ENCODE peak calls at places on chromosomes 3 and 15, in four cellular contexts. O, R, V and Z are unnamed samples.

GRCh38 chr3:77081240-77081661 is 41.4 kb downstream of the ROBO2 start:
- DNase-seq in V (no peak), R (no peak), O (no peak), Z (no peak)

GRCh38 chr3:4794331-4794730 is 184.9 kb upstream of the BHLHE40 start:
- DNase-seq in V (no peak), R (no peak), O (no peak), Z (no peak)

GRCh38 chr15:43954181-43954621 is 127.4 kb downstream of the WDR76 start:
- DNase-seq in O (no peak), V (no peak), R (no peak), Z (no peak)

GRCh38 chr3:197801801-197802504 is 10.9 kb downstream of the LRCH3 start:
- DNase-seq in R (no peak), V (no peak), O (peak), Z (no peak)

GRCh38 chr3:4421121-4421520 is 45.9 kb downstream of the SUMF1 start:
- DNase-seq in V (no peak), O (no peak), R (no peak), Z (no peak)

GRCh38 chr3:129975332-129976090 is 991 bp downstream of the TRH start:
- DNase-seq in O (no peak), R (no peak), V (peak), Z (no peak)

GRCh38 chr15:69003971-69004370 is 10.5 kb upstream of the NOX5 start:
- DNase-seq in R (no peak), O (no peak), V (no peak), Z (peak)

GRCh38 chr3:14121859-14122258 is 2.8 kb downstream of the CHCHD4 start:
- DNase-seq in R (no peak), V (no peak), O (no peak), Z (peak)

GRCh38 chr3:77142636-77143035 is 102.7 kb downstream of the ROBO2 start:
- DNase-seq in O (no peak), V (no peak), R (no peak), Z (no peak)

GRCh38 chr3:160225181-160226025 is at the start of gene C3orf80:
- DNase-seq in O (no peak), V (peak), R (peak), Z (no peak)

GRCh38 chr3:145807990-145808389 is 353.0 kb downstream of the PLOD2 start:
- DNase-seq in O (no peak), R (no peak), V (no peak), Z (no peak)

GRCh38 chr3:66534304-66534703 is 33.5 kb upstream of the LRIG1 start:
- DNase-seq in O (no peak), V (no peak), R (no peak), Z (no peak)

GRCh38 chr3:188507244-188507720 is 353.3 kb downstream of the LPP start:
- DNase-seq in R (no peak), O (no peak), V (no peak), Z (no peak)

GRCh38 chr3:53677406-53677805 is 168.8 kb downstream of the CHDH start:
- DNase-seq in R (no peak), O (no peak), V (no peak), Z (peak)

GRCh38 chr15:70699873-70700272 is 63.5 kb downstream of the UACA start:
- DNase-seq in V (no peak), O (no peak), R (no peak), Z (no peak)

GRCh38 chr3:14791343-14791945 is 27.3 kb upstream of the FGD5 start:
- DNase-seq in O (peak), V (peak), R (no peak), Z (no peak)

GRCh38 chr3:5314897-5315296 is 127.4 kb downstream of the EDEM1 start:
- DNase-seq in R (no peak), O (no peak), V (no peak), Z (no peak)

GRCh38 chr15:74611341-74611740 is 4.3 kb upstream of the CLK3 start:
- DNase-seq in O (no peak), V (no peak), R (no peak), Z (no peak)

GRCh38 chr3:34998905-34999304 is 640.4 kb upstream of the ARPP21 start:
- DNase-seq in R (no peak), O (no peak), V (no peak), Z (no peak)

GRCh38 chr15:89704411-89704810 is 13.8 kb downstream of the WDR93 start:
- DNase-seq in V (no peak), R (no peak), O (no peak), Z (no peak)

GRCh38 chr15:29822100-29822684 is at the start of gene TJP1:
- DNase-seq in O (no peak), R (peak), V (no peak), Z (peak)

GRCh38 chr3:182357928-182358327 is 435.4 kb upstream of the ATP11B start:
- DNase-seq in O (no peak), V (no peak), R (no peak), Z (no peak)

GRCh38 chr3:71056327-71056726 is 527.2 kb downstream of the FOXP1 start:
- DNase-seq in O (no peak), R (no peak), V (no peak), Z (peak)

GRCh38 chr3:148008591-148008990 is 599.4 kb downstream of the ZIC1 start:
- DNase-seq in R (no peak), O (no peak), V (no peak), Z (no peak)

GRCh38 chr15:53880353-53880752 is 97.9 kb upstream of the UNC13C start:
- DNase-seq in R (no peak), V (no peak), O (no peak), Z (no peak)